ENCODE peak calls at places on chromosome 12, in seven cellular contexts. Q is HCT116, O is GM23248, C is PC-3, B is GM23338, A is MM.1S, Y is neural progenitor cell. T is an unnamed sample.

GRCh38 chr12:41108032-41108431 is 80.1 kb upstream of the PDZRN4 start:
- DNase-seq in Q (no peak), O (no peak), C (no peak), B (no peak), A (no peak), Y (no peak), T (peak)

GRCh38 chr12:130655010-130655409 is 61.1 kb downstream of the RIMBP2 start:
- DNase-seq in Q (no peak), O (no peak), C (no peak), B (no peak), A (no peak), Y (no peak), T (no peak)

GRCh38 chr12:117124421-117125274 is 25.4 kb upstream of the TESC start:
- DNase-seq in Q (no peak), O (peak), C (peak), B (no peak), A (no peak), Y (no peak), T (no peak)

GRCh38 chr12:102954143-102954542 is 3.3 kb upstream of the ASCL1 start:
- DNase-seq in Q (no peak), O (no peak), C (no peak), B (no peak), A (no peak), Y (no peak), T (no peak)

GRCh38 chr12:57278465-57279453 is 27.8 kb upstream of the STAC3 start:
- DNase-seq in Q (no peak), O (no peak), C (no peak), B (no peak), A (no peak), Y (no peak), T (no peak)

GRCh38 chr12:22533155-22533554 is 11.2 kb downstream of the C2CD5 start:
- DNase-seq in Q (no peak), O (no peak), C (no peak), B (no peak), A (no peak), Y (no peak), T (no peak)

GRCh38 chr12:27095346-27095745 is 13.0 kb upstream of the C12orf71 start:
- DNase-seq in Q (no peak), O (no peak), C (no peak), B (no peak), A (no peak), Y (no peak), T (no peak)

GRCh38 chr12:112168561-112168971 is 43.2 kb downstream of the TRAFD1 start:
- DNase-seq in Q (no peak), O (no peak), C (no peak), B (no peak), A (no peak), Y (no peak), T (no peak)

GRCh38 chr12:68609955-68610434 is 704 bp upstream of the RAP1B start:
- DNase-seq in Q (no peak), O (peak), C (peak), B (no peak), A (peak), Y (peak), T (peak)

GRCh38 chr12:9883175-9883574 is 1.9 kb downstream of the KLRF2 start:
- DNase-seq in Q (no peak), O (no peak), C (no peak), B (no peak), A (no peak), Y (no peak), T (no peak)

GRCh38 chr12:12788675-12789368 is 3.4 kb downstream of the APOLD1 start:
- DNase-seq in Q (peak), O (peak), C (peak), B (peak), A (peak), Y (peak), T (peak)

GRCh38 chr12:56300644-56301464 is 724 bp upstream of the CS start:
- DNase-seq in Q (no peak), O (no peak), C (no peak), B (peak), A (peak), Y (peak), T (no peak)

DNA sequence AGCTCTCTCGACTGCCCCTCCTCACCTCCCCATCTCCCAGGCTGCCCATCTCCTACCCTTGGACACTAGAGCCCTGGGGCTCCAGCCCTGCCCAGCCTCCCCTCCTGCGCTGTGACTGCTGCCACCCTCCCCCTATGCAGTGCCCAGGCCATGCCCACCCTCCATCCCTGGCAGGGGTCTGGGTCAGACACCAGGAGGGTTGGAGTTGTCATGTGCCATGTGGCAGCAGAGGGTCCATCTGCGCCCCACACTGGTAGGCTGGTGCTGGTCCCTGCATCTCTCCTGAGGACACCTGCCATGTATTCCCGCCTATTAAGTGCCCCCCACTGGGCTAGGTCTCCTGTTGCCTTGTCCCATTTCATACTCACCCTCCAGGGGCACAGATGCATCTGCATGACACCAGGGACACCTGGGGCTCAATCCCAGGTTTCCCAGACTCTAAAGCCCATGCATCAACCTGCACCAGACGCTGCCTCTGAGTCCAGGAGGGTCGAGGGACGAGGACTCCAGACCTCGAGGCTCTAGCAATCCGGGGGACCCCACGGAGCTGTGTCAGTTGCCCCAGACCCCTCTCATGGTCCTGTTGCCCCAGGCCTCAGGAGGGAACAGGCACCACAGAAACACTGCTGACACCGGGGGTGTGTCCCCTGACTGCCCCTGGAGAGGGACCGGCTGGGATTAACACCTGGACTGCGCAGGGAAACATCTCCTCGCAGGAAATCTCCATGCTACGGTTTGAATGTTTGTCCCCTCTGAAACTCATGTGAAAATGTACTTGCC is 23.4 kb upstream of the SFSWAP start:
- DNase-seq in Q (no peak), O (no peak), C (no peak), B (no peak), A (no peak), Y (no peak), T (no peak)
- TF ChIP-seq EZH2phosphoT487 in Q (no peak), O (no peak), C (no peak), B (no peak), A (no peak), Y (no peak), T (no peak)

DNA sequence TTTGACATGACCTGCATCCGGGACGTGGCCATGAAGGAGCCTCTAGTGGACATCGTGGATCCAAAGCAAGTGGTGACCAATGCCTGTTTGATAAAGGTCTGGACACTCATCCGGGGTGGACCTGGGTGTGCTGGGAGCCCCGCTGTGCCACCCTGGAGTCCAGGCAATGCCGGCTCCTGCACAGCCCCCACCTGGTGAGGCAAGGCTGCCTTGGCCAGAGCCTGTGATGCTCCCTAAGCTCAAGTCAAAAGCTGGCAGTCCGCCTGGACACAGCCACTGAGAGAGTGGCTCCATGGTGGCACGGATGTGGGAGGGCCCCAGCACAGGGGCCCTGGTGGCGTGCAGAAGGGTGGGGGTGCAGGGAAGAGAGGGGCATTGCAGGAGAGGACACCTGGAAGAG is 85.9 kb downstream of the PRMT8 start:
- DNase-seq in Q (no peak), O (no peak), C (no peak), B (no peak), A (no peak), Y (no peak), T (no peak)
- TF ChIP-seq EZH2phosphoT487 in Q (no peak), O (no peak), C (no peak), B (no peak), A (no peak), Y (no peak), T (no peak)

GRCh38 chr12:132285991-132286681 is 43.3 kb downstream of the GALNT9 start:
- DNase-seq in Q (no peak), O (peak), C (peak), B (peak), A (no peak), Y (peak), T (peak)
- TF ChIP-seq EZH2phosphoT487 in Q (no peak), O (no peak), C (no peak), B (no peak), A (no peak), Y (no peak), T (no peak)

DNA sequence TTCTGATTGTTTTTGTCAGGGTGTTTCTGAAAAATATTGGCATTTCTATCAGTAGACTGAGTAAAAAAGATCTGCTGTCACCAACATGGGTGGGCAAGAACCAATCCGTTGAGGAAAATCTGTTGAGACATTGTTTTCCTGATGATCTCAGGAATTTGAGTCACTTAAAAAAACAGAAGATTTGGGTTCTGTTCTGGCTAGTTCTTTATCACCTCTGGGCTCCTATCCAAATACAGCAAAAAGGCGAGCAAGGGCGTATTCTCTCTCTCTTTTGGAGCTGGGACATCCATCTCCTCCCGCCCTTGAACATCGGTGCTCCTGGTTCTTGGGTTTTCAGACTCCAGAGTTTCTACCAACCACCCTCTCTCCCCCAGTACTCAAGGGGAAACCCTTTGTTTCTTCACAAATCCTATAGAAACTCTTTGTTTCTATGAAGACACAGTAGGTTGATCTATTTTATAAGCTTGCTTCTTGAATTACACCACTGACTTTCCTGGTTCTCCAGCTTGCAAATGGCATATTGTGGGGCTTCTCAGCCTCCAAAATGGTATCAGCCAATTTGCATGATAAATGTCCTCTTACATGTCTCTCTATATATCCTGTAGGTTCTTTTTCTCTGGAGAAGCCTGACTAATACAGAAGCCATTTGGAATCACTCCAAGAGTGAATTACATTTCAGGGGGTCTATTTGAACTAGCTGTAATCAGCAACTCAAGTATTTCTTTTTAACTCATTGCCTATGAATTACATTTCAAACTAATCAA is 263.9 kb upstream of the TMTC1 start:
- DNase-seq in Q (no peak), O (peak), C (peak), B (no peak), A (no peak), Y (no peak), T (no peak)
- TF ChIP-seq EZH2phosphoT487 in Q (no peak), O (no peak), C (no peak), B (no peak), A (no peak), Y (no peak), T (no peak)

GRCh38 chr12:107418976-107419375 is 266.6 kb upstream of the PWP1 start:
- DNase-seq in Q (no peak), O (no peak), C (no peak), B (no peak), A (no peak), Y (no peak), T (no peak)

GRCh38 chr12:107429006-107429698 is 256.4 kb upstream of the PWP1 start:
- DNase-seq in Q (no peak), O (no peak), C (peak), B (no peak), A (no peak), Y (no peak), T (peak)

DNA sequence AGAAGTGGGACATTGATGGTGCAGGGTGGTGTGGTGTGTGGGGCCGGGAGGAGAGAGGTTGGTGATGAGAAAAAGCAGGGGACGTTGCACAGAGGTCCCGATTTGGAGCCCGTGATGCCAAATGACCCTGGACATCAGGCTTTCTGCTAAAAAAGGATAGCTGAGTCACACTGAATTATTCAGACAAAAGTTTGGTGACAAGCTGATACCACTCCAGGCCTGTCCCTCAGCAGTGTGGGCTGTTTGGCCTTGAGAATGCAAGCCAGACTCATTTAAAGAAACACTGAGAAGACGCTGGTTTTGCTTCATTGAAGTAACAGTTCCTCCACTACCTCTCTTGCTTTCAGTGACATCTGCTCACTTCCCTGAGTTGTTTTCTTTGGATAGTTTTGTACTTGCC is 262.1 kb upstream of the PWP1 start:
- DNase-seq in Q (no peak), O (no peak), C (no peak), B (no peak), A (no peak), Y (no peak), T (no peak)
- TF ChIP-seq EZH2phosphoT487 in Q (no peak), O (no peak), C (no peak), B (no peak), A (no peak), Y (no peak), T (no peak)

GRCh38 chr12:89448951-89449371 is 75.6 kb downstream of the GALNT4 start:
- DNase-seq in Q (no peak), O (peak), C (peak), B (no peak), A (no peak), Y (no peak), T (no peak)
- TF ChIP-seq EZH2phosphoT487 in Q (no peak), O (no peak), C (no peak), B (no peak), A (no peak), Y (no peak), T (no peak)

GRCh38 chr12:65464930-65465329 is 186.4 kb downstream of the MSRB3 start:
- DNase-seq in Q (no peak), O (peak), C (peak), B (no peak), A (no peak), Y (no peak), T (peak)
- TF ChIP-seq EZH2phosphoT487 in Q (no peak), O (no peak), C (no peak), B (no peak), A (no peak), Y (no peak), T (no peak)

GRCh38 chr12:42469355-42470006 is 120.1 kb downstream of the PRICKLE1 start:
- DNase-seq in Q (no peak), O (no peak), C (no peak), B (no peak), A (peak), Y (no peak), T (no peak)

GRCh38 chr12:42475055-42475454 is 114.5 kb downstream of the PRICKLE1 start:
- DNase-seq in Q (no peak), O (no peak), C (no peak), B (no peak), A (no peak), Y (no peak), T (no peak)

GRCh38 chr12:42473561-42473960 is 116.0 kb downstream of the PRICKLE1 start:
- DNase-seq in Q (no peak), O (no peak), C (peak), B (no peak), A (no peak), Y (no peak), T (no peak)

GRCh38 chr12:42474391-42474790 is 115.2 kb downstream of the PRICKLE1 start:
- DNase-seq in Q (peak), O (peak), C (peak), B (no peak), A (no peak), Y (no peak), T (no peak)

GRCh38 chr12:42473130-42473529 is 116.4 kb downstream of the PRICKLE1 start:
- DNase-seq in Q (no peak), O (peak), C (peak), B (no peak), A (no peak), Y (no peak), T (no peak)
- TF ChIP-seq EZH2phosphoT487 in Q (no peak), O (peak), C (no peak), B (no peak), A (no peak), Y (no peak), T (no peak)

GRCh38 chr12:66188584-66189475 is at the start of gene IRAK3:
- DNase-seq in Q (no peak), O (peak), C (no peak), B (peak), A (no peak), Y (peak), T (peak)

GRCh38 chr12:66191547-66192126 is 2.6 kb downstream of the IRAK3 start:
- DNase-seq in Q (no peak), O (no peak), C (no peak), B (no peak), A (no peak), Y (no peak), T (no peak)

GRCh38 chr12:66189476-66189823 is 436 bp downstream of the IRAK3 start:
- DNase-seq in Q (no peak), O (peak), C (no peak), B (no peak), A (no peak), Y (no peak), T (no peak)

GRCh38 chr12:66187822-66188221 is 1.2 kb upstream of the IRAK3 start:
- DNase-seq in Q (no peak), O (no peak), C (no peak), B (no peak), A (no peak), Y (no peak), T (no peak)

GRCh38 chr12:66190519-66191406 is 1.7 kb downstream of the IRAK3 start:
- DNase-seq in Q (no peak), O (peak), C (peak), B (no peak), A (no peak), Y (no peak), T (no peak)
- TF ChIP-seq EZH2phosphoT487 in Q (no peak), O (no peak), C (no peak), B (no peak), A (no peak), Y (no peak), T (no peak)

GRCh38 chr12:123707466-123707865 is 4.7 kb upstream of the ATP6V0A2 start:
- DNase-seq in Q (no peak), O (no peak), C (no peak), B (no peak), A (no peak), Y (no peak), T (no peak)

GRCh38 chr12:123705935-123706334 is 6.2 kb upstream of the ATP6V0A2 start:
- DNase-seq in Q (peak), O (no peak), C (peak), B (peak), A (no peak), Y (no peak), T (no peak)
- TF ChIP-seq EZH2phosphoT487 in Q (no peak), O (no peak), C (no peak), B (no peak), A (no peak), Y (no peak), T (no peak)